ENCODE peak calls at places on chromosome 7, in five cellular contexts. J, P, O, N and C are unnamed samples.

GRCh38 chr7:5296627-5297226 is 14.0 kb downstream of the SLC29A4 start:
- DNase-seq in J (no peak), P (no peak), O (no peak), N (no peak), C (no peak)

GRCh38 chr7:18890885-18891621 is 226.4 kb downstream of the TWIST1 start:
- DNase-seq in J (no peak), P (no peak), O (no peak), N (no peak), C (no peak)

GRCh38 chr7:10412426-10413019 is 561.1 kb upstream of the PHF14 start:
- DNase-seq in J (no peak), P (peak), O (no peak), N (no peak), C (peak)

GRCh38 chr7:111516612-111517011 is 45.7 kb downstream of the IMMP2L start:
- DNase-seq in J (no peak), P (no peak), O (no peak), N (no peak), C (no peak)

GRCh38 chr7:100914208-100914878 is 18.7 kb upstream of the ACHE start:
- DNase-seq in J (no peak), P (no peak), O (no peak), N (no peak), C (no peak)

GRCh38 chr7:73429622-73430505 is 3.7 kb upstream of the FZD9 start:
- DNase-seq in J (no peak), P (no peak), O (no peak), N (no peak), C (no peak)

GRCh38 chr7:47149971-47150370 is 431.9 kb downstream of the TNS3 start:
- DNase-seq in J (no peak), P (no peak), O (no peak), N (no peak), C (no peak)

GRCh38 chr7:11313801-11314200 is 340.1 kb downstream of the PHF14 start:
- DNase-seq in J (no peak), P (no peak), O (no peak), N (no peak), C (no peak)

GRCh38 chr7:64313740-64314491 is at the start of gene ZNF736:
- DNase-seq in J (peak), P (peak), O (peak), N (peak), C (peak)

GRCh38 chr7:128217030-128217805 is 23.9 kb upstream of the LEP start:
- DNase-seq in J (no peak), P (no peak), O (no peak), N (no peak), C (peak)

GRCh38 chr7:151796871-151797270 is 80.0 kb downstream of the PRKAG2 start:
- DNase-seq in J (no peak), P (no peak), O (peak), N (no peak), C (no peak)

GRCh38 chr7:41190615-41191014 is 512.3 kb downstream of the INHBA start:
- DNase-seq in J (no peak), P (no peak), O (no peak), N (no peak), C (no peak)

GRCh38 chr7:151046603-151047573 is 1.4 kb upstream of the ASIC3 start:
- DNase-seq in J (no peak), P (no peak), O (peak), N (no peak), C (peak)